ENCODE peak calls at places on chromosomes 3 and 15, in nine cellular contexts. N is HFF-Myc; F is chondrocyte; I is cardiac muscle cell; Y is HL-60; A is psoas muscle; R is activated T-helper 1 cell treated with anti-CD3 and anti-CD28 coated beads, Interleukin-12 subunit alpha, Interleukin-12 subunit beta, Interleukin-2, Interleukin-4 antibody, amounts not matched to agents 30 ng/mL and 10 ng/mL and 1 ng/mL, durations not matched to agents 14 hours and 24 hours and 36 hours; K is H54; X is activated T-cell treated with anti-CD3 and anti-CD28 coated beads for 24 hours. C is an unnamed sample.

GRCh38 chr15:40785158-40785557 is 15.4 kb downstream of the C15orf62 start:
- DNase-seq in N (no peak), F (no peak), I (no peak), Y (no peak), A (no peak), R (no peak), K (no peak), X (no peak), C (no peak)

GRCh38 chr3:94522488-94522887 is 459.6 kb downstream of the NSUN3 start:
- DNase-seq in N (no peak), F (no peak), I (no peak), Y (no peak), A (no peak), R (no peak), K (no peak), X (no peak), C (no peak)

GRCh38 chr3:159443266-159443665 is 545.4 kb upstream of the IL12A start:
- DNase-seq in N (no peak), F (no peak), I (no peak), Y (no peak), A (no peak), R (no peak), K (no peak), X (no peak), C (no peak)

GRCh38 chr15:100707229-100707628 is 104.8 kb downstream of the ASB7 start:
- DNase-seq in N (no peak), F (no peak), I (peak), Y (no peak), A (no peak), R (no peak), K (no peak), X (no peak), C (no peak)

GRCh38 chr15:34606545-34606944 is 23.1 kb upstream of the GOLGA8B start:
- DNase-seq in N (no peak), F (no peak), I (no peak), Y (no peak), A (no peak), R (no peak), K (no peak), X (no peak), C (no peak)

GRCh38 chr3:131701153-131701791 is 198.5 kb upstream of the MRPL3 start:
- DNase-seq in N (no peak), F (no peak), I (no peak), Y (no peak), A (no peak), R (no peak), K (no peak), X (no peak), C (no peak)

GRCh38 chr3:42229266-42229941 is 36.6 kb downstream of the CCK start:
- DNase-seq in N (no peak), F (no peak), I (no peak), Y (no peak), A (no peak), R (no peak), K (no peak), X (no peak), C (no peak)

GRCh38 chr3:38969321-38970235 is 82.2 kb downstream of the SCN11A start:
- DNase-seq in N (no peak), F (no peak), I (no peak), Y (no peak), A (no peak), R (no peak), K (no peak), X (no peak), C (no peak)

GRCh38 chr3:12288466-12289129 is at the start of gene PPARG:
- DNase-seq in N (no peak), F (no peak), I (peak), Y (no peak), A (peak), R (no peak), K (peak), X (no peak), C (peak)

GRCh38 chr3:176349706-176350105 is 847.6 kb downstream of the TBL1XR1 start:
- DNase-seq in N (no peak), F (no peak), I (no peak), Y (no peak), A (no peak), R (no peak), K (no peak), X (no peak), C (no peak)

GRCh38 chr3:188539631-188540194 is 385.8 kb downstream of the LPP start:
- DNase-seq in N (no peak), F (no peak), I (no peak), Y (no peak), A (no peak), R (no peak), K (no peak), X (no peak), C (no peak)

GRCh38 chr3:24450142-24450932 is 44.3 kb downstream of the THRB start:
- DNase-seq in N (no peak), F (no peak), I (no peak), Y (no peak), A (no peak), R (no peak), K (no peak), X (no peak), C (no peak)

GRCh38 chr3:88957751-88958452 is 149.5 kb upstream of the EPHA3 start:
- DNase-seq in N (peak), F (no peak), I (peak), Y (no peak), A (no peak), R (no peak), K (peak), X (no peak), C (no peak)

GRCh38 chr3:46521096-46521495 is 23.3 kb downstream of the RTP3 start:
- DNase-seq in N (no peak), F (no peak), I (no peak), Y (no peak), A (no peak), R (no peak), K (no peak), X (no peak), C (no peak)

GRCh38 chr15:77493324-77493907 is 72.7 kb downstream of the HMG20A start:
- DNase-seq in N (no peak), F (no peak), I (peak), Y (peak), A (no peak), R (no peak), K (no peak), X (no peak), C (no peak)

GRCh38 chr3:156448300-156448699 is 106.6 kb downstream of the SSR3 start:
- DNase-seq in N (no peak), F (no peak), I (peak), Y (no peak), A (no peak), R (no peak), K (peak), X (no peak), C (no peak)

GRCh38 chr15:53746101-53746500 is 13.4 kb downstream of the WDR72 start:
- DNase-seq in N (no peak), F (no peak), I (no peak), Y (no peak), A (no peak), R (no peak), K (no peak), X (no peak), C (no peak)

GRCh38 chr3:99808163-99808794 is 9.4 kb upstream of the CMSS1 start:
- DNase-seq in N (peak), F (no peak), I (peak), Y (peak), A (no peak), R (no peak), K (peak), X (peak), C (no peak)

GRCh38 chr3:57910988-57911387 is 97.2 kb upstream of the FLNB start:
- DNase-seq in N (no peak), F (no peak), I (peak), Y (peak), A (no peak), R (no peak), K (no peak), X (no peak), C (no peak)

GRCh38 chr3:101926594-101927105 is 77.3 kb downstream of the NFKBIZ start:
- DNase-seq in N (no peak), F (no peak), I (peak), Y (no peak), A (no peak), R (no peak), K (no peak), X (no peak), C (no peak)

GRCh38 chr15:67127334-67127664 is 61.9 kb downstream of the SMAD3 start:
- DNase-seq in N (no peak), F (no peak), I (no peak), Y (no peak), A (no peak), R (no peak), K (no peak), X (no peak), C (no peak)

GRCh38 chr3:124563376-124563775 is 166.9 kb upstream of the UMPS start:
- DNase-seq in N (no peak), F (no peak), I (no peak), Y (no peak), A (no peak), R (no peak), K (peak), X (no peak), C (no peak)

GRCh38 chr15:47475336-47475735 is 242.0 kb upstream of the SEMA6D start:
- DNase-seq in N (no peak), F (no peak), I (no peak), Y (no peak), A (no peak), R (no peak), K (no peak), X (no peak), C (no peak)

GRCh38 chr3:28150465-28151206 is 90.8 kb upstream of the CMC1 start:
- DNase-seq in N (no peak), F (no peak), I (peak), Y (no peak), A (no peak), R (no peak), K (no peak), X (no peak), C (no peak)

GRCh38 chr3:127159547-127159946 is 33.4 kb upstream of the PRR23E start:
- DNase-seq in N (no peak), F (no peak), I (no peak), Y (no peak), A (no peak), R (no peak), K (no peak), X (no peak), C (no peak)

GRCh38 chr15:85757073-85757938 is 37.4 kb downstream of the KLHL25 start:
- DNase-seq in N (no peak), F (peak), I (no peak), Y (no peak), A (no peak), R (no peak), K (no peak), X (no peak), C (no peak)

GRCh38 chr3:191158800-191159199 is 40.2 kb upstream of the OSTN start:
- DNase-seq in N (no peak), F (no peak), I (no peak), Y (no peak), A (no peak), R (no peak), K (no peak), X (no peak), C (no peak)

GRCh38 chr15:66580643-66581042 is 14.8 kb upstream of the LCTL start:
- DNase-seq in N (no peak), F (no peak), I (peak), Y (peak), A (peak), R (no peak), K (no peak), X (no peak), C (no peak)

GRCh38 chr3:179037361-179037760 is 34.2 kb downstream of the ZMAT3 start:
- DNase-seq in N (peak), F (peak), I (peak), Y (peak), A (peak), R (peak), K (peak), X (peak), C (no peak)

GRCh38 chr3:171458857-171459129 is 1.4 kb downstream of the TNIK start:
- DNase-seq in N (no peak), F (no peak), I (no peak), Y (no peak), A (no peak), R (no peak), K (no peak), X (no peak), C (no peak)

GRCh38 chr3:123638936-123639680 is 54.3 kb upstream of the HACD2 start:
- DNase-seq in N (no peak), F (no peak), I (no peak), Y (no peak), A (no peak), R (no peak), K (no peak), X (no peak), C (no peak)

GRCh38 chr15:80423215-80423614 is 19.0 kb downstream of the ARNT2 start:
- DNase-seq in N (no peak), F (no peak), I (peak), Y (no peak), A (no peak), R (no peak), K (no peak), X (no peak), C (no peak)